ENCODE peak calls at places on chromosomes 6 and 20, in nine cellular contexts. W is cardiac fibroblast; G is NK-92 treated with Interleukin-12 subunit alpha and Interleukin-12 subunit beta, amount 100 ng/mL, for 24 hours; I is aorta; Q is GM04504; B is ACHN; A is EH; X is activated CD4-positive, alpha-beta T cell treated with anti-CD3 and anti-CD28 coated beads, Interleukin-2, amount 50 U/mL, for 24 hours; L is activated naive CD8-positive, alpha-beta T cell treated with anti-CD3 and anti-CD28 coated beads, Interleukin-2, amount 10 ng/mL, durations not matched to agents 7 days and 5 days. S is an unnamed sample.

GRCh38 chr20:23235173-23236027 is 115.2 kb upstream of the NXT1 start:
- DNase-seq in W (peak), G (peak), I (peak), Q (no peak), B (no peak), A (peak), X (no peak), L (peak), S (peak)

GRCh38 chr6:42692151-42692911 is 30.1 kb downstream of the PRPH2 start:
- DNase-seq in W (peak), G (no peak), I (no peak), Q (peak), B (peak), A (peak), X (no peak), L (no peak), S (peak)

GRCh38 chr20:63260943-63261807 is 6.9 kb upstream of the NKAIN4 start:
- DNase-seq in W (no peak), G (no peak), I (no peak), Q (no peak), B (no peak), A (no peak), X (no peak), L (no peak), S (no peak)

GRCh38 chr6:33700391-33701050 is 11.0 kb downstream of the UQCC2 start:
- DNase-seq in W (peak), G (no peak), I (peak), Q (peak), B (peak), A (peak), X (peak), L (peak), S (peak)

GRCh38 chr6:144217797-144218196 is 67.3 kb upstream of the UTRN start:
- DNase-seq in W (no peak), G (no peak), I (no peak), Q (no peak), B (no peak), A (no peak), X (no peak), L (no peak), S (no peak)

GRCh38 chr20:49275634-49276033 is 2.2 kb downstream of the ZNFX1 start:
- DNase-seq in W (no peak), G (no peak), I (no peak), Q (no peak), B (peak), A (no peak), X (no peak), L (no peak), S (peak)

GRCh38 chr6:157928428-157928827 is 53.2 kb upstream of the SYNJ2 start:
- DNase-seq in W (no peak), G (no peak), I (no peak), Q (no peak), B (no peak), A (no peak), X (no peak), L (no peak), S (no peak)

GRCh38 chr6:40457261-40457660 is 129.9 kb downstream of the LRFN2 start:
- DNase-seq in W (no peak), G (no peak), I (no peak), Q (no peak), B (no peak), A (no peak), X (no peak), L (no peak), S (no peak)

GRCh38 chr6:21587182-21587924 is 6.2 kb upstream of the SOX4 start:
- DNase-seq in W (peak), G (no peak), I (peak), Q (no peak), B (peak), A (peak), X (no peak), L (peak), S (peak)

GRCh38 chr6:168403370-168404005 is 37.5 kb upstream of the SMOC2 start:
- DNase-seq in W (no peak), G (no peak), I (no peak), Q (no peak), B (no peak), A (no peak), X (no peak), L (no peak), S (no peak)

GRCh38 chr6:2958331-2958711 is 13.0 kb downstream of the SERPINB6 start:
- DNase-seq in W (no peak), G (no peak), I (no peak), Q (no peak), B (no peak), A (no peak), X (no peak), L (no peak), S (no peak)

GRCh38 chr20:38073307-38074010 is 39.9 kb downstream of the RPRD1B start:
- DNase-seq in W (peak), G (no peak), I (no peak), Q (peak), B (peak), A (peak), X (peak), L (no peak), S (peak)

GRCh38 chr6:79240509-79240908 is 6.0 kb upstream of the HMGN3 start:
- DNase-seq in W (peak), G (no peak), I (no peak), Q (no peak), B (no peak), A (no peak), X (no peak), L (no peak), S (no peak)

GRCh38 chr6:147579667-147580066 is 71.2 kb downstream of the SAMD5 start:
- DNase-seq in W (peak), G (no peak), I (no peak), Q (no peak), B (no peak), A (peak), X (no peak), L (no peak), S (no peak)

GRCh38 chr20:58907481-58908137 is 55.1 kb downstream of the GNAS start:
- DNase-seq in W (peak), G (peak), I (peak), Q (peak), B (peak), A (peak), X (peak), L (peak), S (peak)

GRCh38 chr6:27168586-27169443 is 78.7 kb upstream of the PRSS16 start:
- DNase-seq in W (peak), G (no peak), I (no peak), Q (no peak), B (peak), A (peak), X (no peak), L (no peak), S (peak)

GRCh38 chr6:44041461-44042260 is 85.6 kb downstream of the MRPL14 start:
- DNase-seq in W (peak), G (peak), I (peak), Q (peak), B (peak), A (peak), X (no peak), L (no peak), S (peak)